ENCODE peak calls at places on chromosomes 3 and 15, in eight cellular contexts. E, L, U, R, Q, P, D and B are unnamed samples.

GRCh38 chr15:71384501-71384900 is 269.2 kb downstream of the THSD4 start:
- DNase-seq in E (no peak), L (no peak), U (no peak), R (no peak), Q (no peak), P (no peak), D (no peak), B (no peak)

GRCh38 chr3:44424758-44425157 is 52.7 kb downstream of the ZNF445 start:
- DNase-seq in E (no peak), L (no peak), U (no peak), R (no peak), Q (no peak), P (peak), D (no peak), B (no peak)

GRCh38 chr3:133158686-133159085 is 120.5 kb downstream of the TMEM108 start:
- DNase-seq in E (no peak), L (no peak), U (no peak), R (no peak), Q (no peak), P (no peak), D (no peak), B (no peak)

GRCh38 chr15:68930268-68931022 is at the start of gene SPESP1:
- DNase-seq in E (peak), L (no peak), U (peak), R (no peak), Q (no peak), P (peak), D (no peak), B (no peak)

GRCh38 chr15:70358871-70359647 is 261.3 kb upstream of the TLE3 start:
- DNase-seq in E (no peak), L (no peak), U (no peak), R (peak), Q (no peak), P (peak), D (no peak), B (peak)

GRCh38 chr3:104596551-104596950 is 770.2 kb upstream of the ALCAM start:
- DNase-seq in E (no peak), L (peak), U (peak), R (no peak), Q (peak), P (no peak), D (peak), B (no peak)

GRCh38 chr15:86505951-86506350 is 426.3 kb downstream of the AGBL1 start:
- DNase-seq in E (no peak), L (no peak), U (no peak), R (no peak), Q (no peak), P (no peak), D (no peak), B (no peak)

GRCh38 chr3:174356596-174356995 is 502.5 kb upstream of the NAALADL2 start:
- DNase-seq in E (no peak), L (no peak), U (no peak), R (no peak), Q (no peak), P (no peak), D (no peak), B (no peak)

GRCh38 chr3:71072288-71072687 is 511.2 kb downstream of the FOXP1 start:
- DNase-seq in E (no peak), L (no peak), U (no peak), R (no peak), Q (no peak), P (no peak), D (no peak), B (no peak)

GRCh38 chr3:155069729-155070128 is 10.4 kb upstream of the MME start:
- DNase-seq in E (no peak), L (no peak), U (no peak), R (no peak), Q (no peak), P (no peak), D (no peak), B (no peak)

GRCh38 chr15:96583671-96584070 is 253.2 kb downstream of the NR2F2 start:
- DNase-seq in E (no peak), L (peak), U (no peak), R (no peak), Q (no peak), P (no peak), D (peak), B (no peak)

GRCh38 chr3:177615015-177615414 is 417.7 kb upstream of the TBL1XR1 start:
- DNase-seq in E (no peak), L (peak), U (no peak), R (no peak), Q (no peak), P (no peak), D (peak), B (no peak)

GRCh38 chr3:182565916-182566524 is 227.3 kb upstream of the ATP11B start:
- DNase-seq in E (no peak), L (no peak), U (no peak), R (no peak), Q (no peak), P (no peak), D (no peak), B (no peak)

GRCh38 chr15:70976856-70977255 is 84.2 kb downstream of the LRRC49 start:
- DNase-seq in E (no peak), L (no peak), U (no peak), R (no peak), Q (no peak), P (no peak), D (no peak), B (no peak)

GRCh38 chr15:45242289-45242688 is 9.7 kb upstream of the SLC28A2 start:
- DNase-seq in E (no peak), L (peak), U (no peak), R (no peak), Q (no peak), P (no peak), D (no peak), B (no peak)

GRCh38 chr3:196073188-196073838 is 8.6 kb downstream of the TFRC start:
- DNase-seq in E (peak), L (peak), U (peak), R (no peak), Q (peak), P (no peak), D (peak), B (peak)

GRCh38 chr3:71341721-71342120 is 241.8 kb downstream of the FOXP1 start:
- DNase-seq in E (no peak), L (no peak), U (no peak), R (no peak), Q (no peak), P (no peak), D (no peak), B (no peak)

GRCh38 chr3:171415070-171415469 is 45.1 kb downstream of the TNIK start:
- DNase-seq in E (no peak), L (peak), U (no peak), R (no peak), Q (no peak), P (no peak), D (no peak), B (no peak)